ENCODE peak calls at places on chromosomes 3 and 15, in five cellular contexts. I is A673, B is body of pancreas, Y is HFFc6, H is lung. A is an unnamed sample.

GRCh38 chr3:58646503-58646902 is 20.1 kb downstream of the FAM3D start:
- DNase-seq in H (no peak), Y (no peak), B (no peak), I (no peak), A (no peak)

GRCh38 chr3:123027292-123028232 is at the start of gene SEMA5B:
- DNase-seq in Y (no peak), I (peak), H (no peak), B (peak), A (peak)

GRCh38 chr3:107997666-107998065 is 93.2 kb downstream of the CD47 start:
- DNase-seq in Y (no peak), I (peak), B (no peak), H (no peak), A (no peak)

GRCh38 chr3:135240426-135240825 is 445.4 kb downstream of the EPHB1 start:
- DNase-seq in B (no peak), I (no peak), Y (no peak), H (no peak), A (no peak)

GRCh38 chr3:187186801-187187421 is 10.4 kb upstream of the RTP1 start:
- DNase-seq in H (peak), Y (peak), I (no peak), B (peak), A (peak)

GRCh38 chr3:123375014-123375940 is 73.6 kb downstream of the ADCY5 start:
- DNase-seq in Y (no peak), I (no peak), H (no peak), B (peak), A (no peak)

GRCh38 chr3:117547956-117548550 is 838.5 kb downstream of the TUSC7 start:
- DNase-seq in H (no peak), Y (peak), B (no peak), I (no peak), A (peak)

GRCh38 chr15:79157631-79158592 is 67.3 kb upstream of the RASGRF1 start:
- DNase-seq in H (no peak), Y (no peak), I (no peak), B (no peak), A (peak)

GRCh38 chr3:107704477-107704876 is 181.7 kb downstream of the BBX start:
- DNase-seq in H (no peak), I (no peak), B (no peak), Y (peak), A (no peak)

GRCh38 chr3:189622629-189623028 is 8.6 kb upstream of the TP63 start:
- DNase-seq in H (no peak), I (no peak), Y (no peak), B (no peak), A (no peak)

GRCh38 chr3:16467368-16467767 is 46.1 kb downstream of the RFTN1 start:
- DNase-seq in H (no peak), B (no peak), Y (no peak), I (no peak), A (no peak)

GRCh38 chr3:194083253-194084224 is 52.4 kb upstream of the HES1 start:
- DNase-seq in I (no peak), H (no peak), Y (no peak), B (no peak), A (no peak)

DNA sequence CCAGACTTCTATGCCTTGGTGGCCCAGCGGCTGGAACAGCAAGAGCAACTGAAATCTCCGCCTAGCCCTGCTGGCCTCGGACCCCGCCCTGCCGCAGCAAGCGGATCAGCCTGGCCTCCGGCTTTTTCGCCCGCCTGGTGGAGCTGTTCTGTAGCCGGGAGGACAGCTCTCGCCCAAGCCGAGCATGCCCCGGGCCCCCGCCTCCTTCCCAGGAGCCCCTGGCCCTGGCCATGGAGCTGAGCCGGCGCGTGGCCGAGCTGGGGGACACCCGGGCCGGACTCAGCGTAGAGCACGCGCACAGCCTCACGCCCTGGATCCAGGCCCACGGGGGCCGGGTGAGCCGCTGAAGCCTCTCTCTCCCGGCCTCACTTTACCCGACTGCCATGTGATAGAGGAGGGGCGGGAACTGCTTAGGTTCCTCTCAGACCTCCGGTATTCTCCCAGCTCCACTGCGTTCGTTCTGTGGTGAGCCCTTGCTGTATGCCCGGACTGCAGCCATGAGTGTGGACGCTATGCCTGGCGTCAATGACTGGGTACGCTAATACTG is 24.1 kb upstream of the MRPL3 start:
- DNase-seq in Y (peak), H (no peak), B (peak), I (peak), A (no peak)
- TF ChIP-seq CTCF in Y (peak), H (no peak), B (peak), I (peak), A (no peak)

GRCh38 chr3:88640581-88640980 is 466.8 kb upstream of the EPHA3 start:
- DNase-seq in Y (no peak), I (no peak), B (no peak), H (no peak), A (no peak)

DNA sequence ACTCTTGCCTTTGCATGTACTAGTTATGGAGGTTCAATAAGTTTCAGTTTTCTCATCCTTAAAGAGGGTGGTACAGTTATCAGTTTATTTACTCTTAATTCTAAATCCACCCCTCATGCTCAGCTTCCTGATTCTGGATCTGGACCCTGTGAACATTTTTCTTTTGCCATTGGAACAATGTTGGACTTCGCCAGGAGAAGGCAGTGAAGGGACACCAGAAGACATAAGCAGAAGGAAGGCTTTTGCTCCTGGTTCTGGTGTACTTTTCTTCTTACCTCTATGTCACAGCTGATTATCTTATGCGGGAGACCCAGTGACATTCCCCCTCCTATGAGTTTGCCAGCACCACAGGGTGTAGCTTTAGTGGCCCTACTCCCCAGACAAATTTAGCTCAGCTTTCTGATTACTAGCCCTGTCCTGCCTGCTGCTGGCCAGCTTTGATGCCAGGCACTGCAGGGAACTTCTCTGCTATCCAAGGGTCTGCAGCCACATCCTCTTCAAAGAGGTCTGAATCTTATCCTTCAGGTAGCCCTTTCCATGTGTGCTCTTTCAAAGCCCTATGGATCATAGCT is 466.3 kb upstream of the EPHA3 start:
- DNase-seq in I (peak), B (no peak), H (no peak), Y (no peak), A (no peak)
- TF ChIP-seq CTCF in I (peak), B (no peak), H (no peak), Y (no peak), A (no peak)

GRCh38 chr3:98657429-98657828 is 64.0 kb upstream of the CPOX start:
- DNase-seq in B (peak), Y (no peak), H (peak), I (peak), A (peak)
- TF ChIP-seq CTCF in B (peak), Y (no peak), H (peak), I (peak), A (no peak)

DNA sequence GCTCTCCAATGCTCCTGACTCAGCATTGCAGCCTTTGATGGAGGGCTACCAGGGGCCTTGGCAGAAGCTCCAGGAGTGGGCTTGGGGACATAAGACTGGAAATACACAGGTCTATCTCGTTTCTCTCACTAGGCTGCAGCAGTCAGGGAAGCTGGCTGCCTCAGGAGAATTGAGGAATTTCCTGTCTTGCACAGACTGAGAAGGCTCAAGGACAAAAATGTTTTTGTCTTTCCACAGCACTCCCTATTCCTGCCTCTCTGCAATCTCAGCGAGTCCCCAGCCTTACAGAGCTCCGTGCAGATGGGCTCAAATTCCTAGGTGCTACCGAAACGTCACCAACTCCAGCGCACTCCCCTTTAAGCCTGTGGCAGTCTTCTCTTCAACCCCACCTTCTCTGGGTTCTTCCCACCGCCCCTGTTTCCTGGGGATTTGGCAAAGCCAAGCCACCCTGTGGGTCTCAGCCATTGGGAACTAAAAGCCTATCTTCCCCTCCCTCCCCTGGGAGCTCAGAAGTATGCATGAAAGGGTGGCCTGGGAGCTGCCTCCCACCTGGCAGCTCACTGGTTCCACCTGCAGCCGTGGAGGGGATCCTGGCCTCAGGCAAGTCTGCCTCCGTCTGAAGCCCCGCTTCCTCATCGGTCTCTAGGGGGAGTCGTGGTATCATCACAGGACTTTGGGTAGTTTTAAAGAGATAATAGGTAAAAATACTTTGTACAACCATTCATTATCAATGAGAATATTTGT is 322.6 kb upstream of the FRG2C start:
- DNase-seq in I (peak), Y (no peak), B (no peak), H (no peak), A (no peak)
- TF ChIP-seq CTCF in I (no peak), Y (peak), B (no peak), H (no peak), A (no peak)

GRCh38 chr3:31936661-31937060 is 44.4 kb downstream of the OSBPL10 start:
- DNase-seq in Y (no peak), B (no peak), H (no peak), I (no peak), A (no peak)

GRCh38 chr3:31934866-31935265 is 46.2 kb downstream of the OSBPL10 start:
- DNase-seq in H (peak), B (no peak), I (no peak), Y (no peak), A (peak)

GRCh38 chr3:31941230-31941632 is 39.8 kb downstream of the OSBPL10 start:
- DNase-seq in H (no peak), I (no peak), B (no peak), Y (no peak), A (no peak)

GRCh38 chr3:31934018-31934417 is 47.0 kb downstream of the OSBPL10 start:
- DNase-seq in I (no peak), B (no peak), Y (no peak), H (no peak), A (no peak)

GRCh38 chr3:31937225-31937624 is 43.8 kb downstream of the OSBPL10 start:
- DNase-seq in Y (no peak), B (no peak), I (no peak), H (no peak), A (no peak)
- TF ChIP-seq CTCF in Y (no peak), B (no peak), I (no peak), H (no peak), A (no peak)

GRCh38 chr3:112437146-112438022 is 61.9 kb downstream of the BTLA start:
- DNase-seq in Y (peak), H (no peak), B (no peak), I (peak), A (no peak)
- TF ChIP-seq CTCF in Y (peak), H (peak), B (no peak), I (peak), A (no peak)

DNA sequence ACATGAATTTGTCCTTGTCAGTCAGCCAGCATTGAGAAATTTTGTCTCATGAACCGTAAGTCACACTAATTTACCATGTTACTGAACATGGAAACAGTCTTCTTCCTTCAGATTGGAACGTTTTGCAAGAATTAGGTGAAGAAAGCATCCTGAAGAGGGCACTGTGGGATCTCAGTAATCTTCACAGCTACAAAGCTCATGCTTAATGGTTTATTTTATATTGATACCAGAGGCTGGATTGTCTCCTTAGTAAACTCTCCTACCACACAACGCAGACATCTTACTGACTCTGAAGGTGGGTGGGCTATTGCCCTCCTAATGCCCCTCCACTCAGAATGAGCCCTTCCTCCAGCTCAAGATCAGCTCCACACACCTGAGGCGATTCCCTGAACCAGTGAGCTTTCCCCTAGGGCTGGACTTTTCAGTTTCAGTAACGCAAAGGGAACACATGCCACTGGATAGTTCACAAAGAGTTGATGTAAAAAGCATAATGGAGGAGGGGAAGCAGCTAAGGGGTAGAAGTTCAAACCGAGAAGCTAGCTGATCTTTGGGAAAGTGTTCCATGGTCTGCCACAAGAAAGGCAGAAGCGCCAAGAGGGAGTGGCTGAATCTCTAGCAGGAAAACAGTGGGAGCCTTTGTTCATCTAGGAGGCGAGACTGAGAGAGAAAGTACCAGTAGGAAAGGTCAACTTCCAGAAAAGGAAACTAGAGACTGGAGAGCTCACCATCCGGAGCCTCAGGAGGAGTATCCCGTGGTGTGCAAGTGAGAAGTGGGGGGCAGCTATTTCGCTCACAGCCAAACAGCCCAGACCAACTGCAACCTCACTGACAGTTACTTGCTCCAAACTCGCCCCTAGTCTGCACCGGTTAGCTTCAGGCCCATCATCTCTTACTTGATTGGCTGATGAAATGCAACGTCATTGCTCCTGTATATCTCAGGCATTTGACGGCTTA is at the start of gene SLC9C1:
- DNase-seq in Y (peak), H (no peak), B (no peak), I (peak), A (peak)
- TF ChIP-seq CTCF in Y (peak), H (peak), B (peak), I (peak), A (no peak)

A was measured in Calu3.